ENCODE peak calls at places on chromosomes 5 and 9, in ten cellular contexts. M is glutamatergic neuron, Y is A549, K is cardiac fibroblast, I is sigmoid colon, X is retinal pigment epithelial cell, V is Calu3, H is endothelial cell, U is AG09309, O is prostate gland. D is an unnamed sample.

GRCh38 chr9:31799953-31800609 is 584.4 kb upstream of the ACO1 start:
- DNase-seq in M (no peak), Y (no peak), K (peak), I (no peak), X (peak), V (no peak), H (peak), U (no peak), O (no peak), D (no peak)

GRCh38 chr5:78472469-78473106 is 112.2 kb downstream of the SCAMP1 start:
- DNase-seq in M (no peak), Y (no peak), K (peak), I (no peak), X (no peak), V (no peak), H (no peak), U (no peak), O (no peak), D (no peak)

GRCh38 chr9:127311239-127311741 is 46.7 kb downstream of the GARNL3 start:
- DNase-seq in M (no peak), Y (peak), K (peak), I (no peak), X (peak), V (peak), H (peak), U (no peak), O (peak), D (no peak)

GRCh38 chr5:58228896-58229295 is 231.0 kb downstream of the PLK2 start:
- DNase-seq in M (no peak), Y (no peak), K (no peak), I (no peak), X (no peak), V (no peak), H (no peak), U (no peak), O (no peak), D (no peak)

GRCh38 chr9:108142504-108143201 is 653.1 kb upstream of the KLF4 start:
- DNase-seq in M (no peak), Y (no peak), K (peak), I (peak), X (peak), V (no peak), H (peak), U (peak), O (peak), D (peak)

GRCh38 chr5:178488696-178489095 is 101.5 kb downstream of the COL23A1 start:
- DNase-seq in M (no peak), Y (no peak), K (no peak), I (no peak), X (no peak), V (no peak), H (no peak), U (no peak), O (no peak), D (no peak)

GRCh38 chr9:99873531-99873930 is 32.9 kb upstream of the STX17 start:
- DNase-seq in M (no peak), Y (peak), K (peak), I (no peak), X (no peak), V (no peak), H (no peak), U (peak), O (no peak), D (no peak)

GRCh38 chr5:6365977-6366590 is 12.3 kb downstream of the MED10 start:
- DNase-seq in M (no peak), Y (no peak), K (no peak), I (no peak), X (no peak), V (no peak), H (no peak), U (no peak), O (no peak), D (no peak)

GRCh38 chr9:18255747-18256146 is 218.2 kb upstream of the ADAMTSL1 start:
- DNase-seq in M (no peak), Y (no peak), K (peak), I (no peak), X (no peak), V (no peak), H (no peak), U (no peak), O (no peak), D (no peak)

GRCh38 chr9:3285365-3286161 is 240.2 kb downstream of the RFX3 start:
- DNase-seq in M (no peak), Y (no peak), K (peak), I (no peak), X (no peak), V (no peak), H (no peak), U (peak), O (no peak), D (no peak)

GRCh38 chr9:726005-726404 is 115.5 kb upstream of the DMRT1 start:
- DNase-seq in M (no peak), Y (no peak), K (no peak), I (peak), X (no peak), V (no peak), H (no peak), U (no peak), O (no peak), D (no peak)

GRCh38 chr9:97468658-97469448 is 32.6 kb upstream of the TMOD1 start:
- DNase-seq in M (peak), Y (peak), K (peak), I (peak), X (peak), V (peak), H (peak), U (no peak), O (peak), D (peak)

GRCh38 chr5:1067141-1068121 is 44.4 kb downstream of the SLC12A7 start:
- DNase-seq in M (no peak), Y (no peak), K (no peak), I (no peak), X (no peak), V (no peak), H (no peak), U (no peak), O (no peak), D (peak)

GRCh38 chr5:125408582-125409069 is 662.2 kb upstream of the ZNF608 start:
- DNase-seq in M (no peak), Y (peak), K (peak), I (no peak), X (peak), V (peak), H (no peak), U (peak), O (no peak), D (no peak)

GRCh38 chr5:170132642-170133448 is 27.1 kb downstream of the FOXI1 start:
- DNase-seq in M (no peak), Y (no peak), K (peak), I (no peak), X (peak), V (no peak), H (no peak), U (peak), O (no peak), D (no peak)

GRCh38 chr5:81045389-81045807 is 85.2 kb downstream of the RASGRF2 start:
- DNase-seq in M (no peak), Y (no peak), K (no peak), I (no peak), X (no peak), V (no peak), H (no peak), U (no peak), O (no peak), D (no peak)

GRCh38 chr5:34858798-34859197 is 19.8 kb downstream of the TTC23L start:
- DNase-seq in M (no peak), Y (no peak), K (peak), I (no peak), X (no peak), V (no peak), H (no peak), U (no peak), O (no peak), D (no peak)

GRCh38 chr5:128498844-128499455 is 39.1 kb downstream of the FBN2 start:
- DNase-seq in M (no peak), Y (peak), K (peak), I (no peak), X (no peak), V (peak), H (peak), U (peak), O (peak), D (no peak)

GRCh38 chr9:28378236-28378635 is 805.0 kb upstream of the C9orf72 start:
- DNase-seq in M (no peak), Y (no peak), K (no peak), I (no peak), X (no peak), V (no peak), H (no peak), U (no peak), O (no peak), D (no peak)

GRCh38 chr9:70901741-70902140 is 219.7 kb downstream of the TRPM3 start:
- DNase-seq in M (no peak), Y (no peak), K (no peak), I (no peak), X (no peak), V (no peak), H (no peak), U (no peak), O (no peak), D (no peak)

GRCh38 chr9:19269582-19269981 is 39.1 kb downstream of the DENND4C start:
- DNase-seq in M (no peak), Y (no peak), K (peak), I (no peak), X (no peak), V (no peak), H (no peak), U (no peak), O (no peak), D (no peak)

GRCh38 chr5:56282951-56283350 is 49.8 kb upstream of the ANKRD55 start:
- DNase-seq in M (no peak), Y (no peak), K (no peak), I (no peak), X (no peak), V (no peak), H (no peak), U (no peak), O (no peak), D (no peak)

GRCh38 chr5:3615217-3615616 is 19.6 kb downstream of the IRX1 start:
- DNase-seq in M (no peak), Y (no peak), K (no peak), I (no peak), X (no peak), V (no peak), H (no peak), U (no peak), O (no peak), D (no peak)

GRCh38 chr9:127112056-127112455 is 10.4 kb downstream of the ANGPTL2 start:
- DNase-seq in M (no peak), Y (no peak), K (no peak), I (no peak), X (no peak), V (no peak), H (no peak), U (no peak), O (no peak), D (no peak)

GRCh38 chr9:138102246-138103051 is 224.9 kb downstream of the CACNA1B start:
- DNase-seq in M (no peak), Y (no peak), K (no peak), I (peak), X (no peak), V (no peak), H (no peak), U (no peak), O (peak), D (no peak)

GRCh38 chr9:113636165-113636564 is 172.6 kb downstream of the RGS3 start:
- DNase-seq in M (no peak), Y (no peak), K (no peak), I (peak), X (no peak), V (no peak), H (no peak), U (no peak), O (no peak), D (no peak)

GRCh38 chr5:77356740-77357139 is 135.4 kb downstream of the WDR41 start:
- DNase-seq in M (no peak), Y (no peak), K (peak), I (no peak), X (peak), V (peak), H (no peak), U (peak), O (no peak), D (no peak)

GRCh38 chr5:125044491-125045282 is 298.2 kb upstream of the ZNF608 start:
- DNase-seq in M (no peak), Y (no peak), K (peak), I (no peak), X (no peak), V (peak), H (no peak), U (no peak), O (no peak), D (no peak)

GRCh38 chr5:16552666-16553343 is 64.0 kb downstream of the RETREG1 start:
- DNase-seq in M (peak), Y (peak), K (peak), I (peak), X (no peak), V (peak), H (peak), U (no peak), O (peak), D (peak)

GRCh38 chr5:181223729-181224389 is 778 bp downstream of the TRIM41 start:
- DNase-seq in M (peak), Y (no peak), K (peak), I (peak), X (no peak), V (peak), H (peak), U (no peak), O (no peak), D (peak)

GRCh38 chr5:178436326-178436940 is 153.8 kb downstream of the COL23A1 start:
- DNase-seq in M (no peak), Y (no peak), K (no peak), I (peak), X (no peak), V (no peak), H (no peak), U (no peak), O (no peak), D (no peak)

GRCh38 chr5:74953961-74954720 is 88.0 kb upstream of the FAM169A start:
- DNase-seq in M (no peak), Y (no peak), K (peak), I (no peak), X (no peak), V (peak), H (no peak), U (no peak), O (no peak), D (no peak)

GRCh38 chr9:88238281-88238571 is 100.0 kb upstream of the SPATA31C2 start:
- DNase-seq in M (no peak), Y (no peak), K (no peak), I (no peak), X (no peak), V (no peak), H (no peak), U (no peak), O (no peak), D (no peak)

GRCh38 chr5:41527201-41527779 is 16.9 kb upstream of the PLCXD3 start:
- DNase-seq in M (no peak), Y (no peak), K (peak), I (no peak), X (peak), V (peak), H (no peak), U (peak), O (no peak), D (no peak)

GRCh38 chr9:138063785-138064184 is 186.2 kb downstream of the CACNA1B start:
- DNase-seq in M (no peak), Y (no peak), K (no peak), I (no peak), X (no peak), V (no peak), H (no peak), U (no peak), O (no peak), D (no peak)

GRCh38 chr5:159359408-159359807 is 29.1 kb upstream of the IL12B start:
- DNase-seq in M (no peak), Y (no peak), K (no peak), I (no peak), X (no peak), V (no peak), H (no peak), U (no peak), O (no peak), D (no peak)

GRCh38 chr5:121315786-121316185 is 535.9 kb upstream of the FTMT start:
- DNase-seq in M (no peak), Y (no peak), K (no peak), I (no peak), X (peak), V (peak), H (no peak), U (no peak), O (no peak), D (no peak)

GRCh38 chr5:150700600-150701377 is at the start of gene RBM22:
- DNase-seq in M (peak), Y (peak), K (peak), I (peak), X (peak), V (peak), H (peak), U (peak), O (peak), D (peak)

GRCh38 chr9:130220351-130220750 is 45.2 kb upstream of the HMCN2 start:
- DNase-seq in M (peak), Y (no peak), K (peak), I (no peak), X (no peak), V (no peak), H (no peak), U (no peak), O (no peak), D (no peak)
- TF ChIP-seq CTCF in M (peak), Y (no peak), K (peak), I (peak), X (peak), V (no peak), H (no peak), U (peak), O (no peak), D (no peak)

GRCh38 chr5:29720954-29721353 is 1472.5 kb upstream of the CDH6 start:
- DNase-seq in M (no peak), Y (no peak), K (no peak), I (no peak), X (no peak), V (no peak), H (no peak), U (no peak), O (no peak), D (no peak)

DNA sequence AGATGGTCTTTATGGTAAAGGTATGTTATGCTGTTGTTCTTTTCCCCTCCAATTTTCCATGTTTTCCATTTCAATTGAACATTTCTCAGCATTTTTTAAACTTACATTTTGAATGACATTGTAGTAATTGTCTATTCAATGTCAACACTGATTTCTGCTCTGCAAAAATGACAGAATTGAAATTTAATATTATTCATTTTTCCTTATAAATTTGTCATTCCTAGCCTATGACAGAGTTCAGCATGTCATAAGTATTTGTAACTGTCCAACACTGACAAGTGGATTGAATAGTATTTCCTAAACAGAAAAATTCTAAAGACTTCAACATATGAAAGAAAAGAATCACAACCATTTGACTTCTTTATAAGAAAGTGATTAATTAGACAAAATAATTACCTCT is 1478.3 kb upstream of the CDH6 start:
- DNase-seq in M (no peak), Y (no peak), K (no peak), I (no peak), X (no peak), V (no peak), H (no peak), U (no peak), O (no peak), D (no peak)
- TF ChIP-seq CTCF in M (no peak), Y (no peak), K (no peak), I (no peak), X (no peak), V (no peak), H (no peak), U (no peak), O (no peak), D (no peak)

GRCh38 chr5:96175090-96175489 is 213.4 kb upstream of the ELL2 start:
- DNase-seq in M (no peak), Y (peak), K (peak), I (no peak), X (no peak), V (no peak), H (no peak), U (no peak), O (no peak), D (no peak)
- TF ChIP-seq CTCF in M (peak), Y (no peak), K (peak), I (no peak), X (peak), V (peak), H (peak), U (no peak), O (no peak), D (peak)

GRCh38 chr9:72443855-72444254 is 77.6 kb upstream of the TMC1 start:
- DNase-seq in M (no peak), Y (peak), K (peak), I (no peak), X (no peak), V (no peak), H (no peak), U (no peak), O (no peak), D (no peak)
- TF ChIP-seq CTCF in M (no peak), Y (no peak), K (no peak), I (no peak), X (no peak), V (no peak), H (no peak), U (no peak), O (no peak), D (no peak)

D was measured in right lobe of liver.